ENCODE peak calls at places on chromosomes 16 and 17, in four cellular contexts. One of them, this sample, is unnamed.

GRCh38 chr17:81550830-81551457 is 1.2 kb downstream of the FAAP100 start:
- DNase-seq in stimulated activated CD4-positive, alpha-beta T cell treated with anti-CD3 and anti-CD28 coated beads, Interleukin-2, amount 100 ng/mL, for 24 hours: no peak
- DNase-seq in IMR-90: no peak
- DNase-seq in Kasumi-1: no peak
- DNase-seq in this sample: no peak

GRCh38 chr16:19393226-19394074 is 24.2 kb upstream of the TMC5 start:
- DNase-seq in stimulated activated CD4-positive, alpha-beta T cell treated with anti-CD3 and anti-CD28 coated beads, Interleukin-2, amount 100 ng/mL, for 24 hours: no peak
- DNase-seq in IMR-90: peak; percentile 23
- DNase-seq in Kasumi-1: no peak
- DNase-seq in this sample: no peak

GRCh38 chr17:16122697-16123434 is 92.5 kb downstream of the NCOR1 start:
- DNase-seq in stimulated activated CD4-positive, alpha-beta T cell treated with anti-CD3 and anti-CD28 coated beads, Interleukin-2, amount 100 ng/mL, for 24 hours: no peak
- DNase-seq in IMR-90: peak; percentile 45
- DNase-seq in Kasumi-1: no peak
- DNase-seq in this sample: no peak

GRCh38 chr17:37386462-37386861 is 10.7 kb downstream of the C17orf78 start:
- DNase-seq in stimulated activated CD4-positive, alpha-beta T cell treated with anti-CD3 and anti-CD28 coated beads, Interleukin-2, amount 100 ng/mL, for 24 hours: no peak
- DNase-seq in IMR-90: no peak
- DNase-seq in Kasumi-1: no peak
- DNase-seq in this sample: no peak

GRCh38 chr17:77280304-77280910 is 139.6 kb downstream of the SEC14L1 start:
- DNase-seq in stimulated activated CD4-positive, alpha-beta T cell treated with anti-CD3 and anti-CD28 coated beads, Interleukin-2, amount 100 ng/mL, for 24 hours: no peak
- DNase-seq in IMR-90: peak; percentile 84
- DNase-seq in Kasumi-1: no peak
- DNase-seq in this sample: no peak

GRCh38 chr17:42928714-42929496 is 28.3 kb downstream of the G6PC1 start:
- DNase-seq in stimulated activated CD4-positive, alpha-beta T cell treated with anti-CD3 and anti-CD28 coated beads, Interleukin-2, amount 100 ng/mL, for 24 hours: peak; percentile 43
- DNase-seq in IMR-90: peak; percentile 85
- DNase-seq in Kasumi-1: peak; percentile 92
- DNase-seq in this sample: peak; percentile 89

GRCh38 chr17:320809-321385 is 31.7 kb downstream of the RPH3AL start:
- DNase-seq in stimulated activated CD4-positive, alpha-beta T cell treated with anti-CD3 and anti-CD28 coated beads, Interleukin-2, amount 100 ng/mL, for 24 hours: no peak
- DNase-seq in IMR-90: no peak
- DNase-seq in Kasumi-1: no peak
- DNase-seq in this sample: no peak

GRCh38 chr17:45016823-45017222 is 34.6 kb downstream of the DCAKD start:
- DNase-seq in stimulated activated CD4-positive, alpha-beta T cell treated with anti-CD3 and anti-CD28 coated beads, Interleukin-2, amount 100 ng/mL, for 24 hours: no peak
- DNase-seq in IMR-90: no peak
- DNase-seq in Kasumi-1: peak; percentile 36
- DNase-seq in this sample: no peak

GRCh38 chr17:45305532-45306087 is 11.2 kb downstream of the MAP3K14 start:
- DNase-seq in stimulated activated CD4-positive, alpha-beta T cell treated with anti-CD3 and anti-CD28 coated beads, Interleukin-2, amount 100 ng/mL, for 24 hours: no peak
- DNase-seq in IMR-90: peak; percentile 74
- DNase-seq in Kasumi-1: no peak
- DNase-seq in this sample: no peak

GRCh38 chr16:1532081-1532760 is 1.2 kb upstream of the TMEM204 start:
- DNase-seq in stimulated activated CD4-positive, alpha-beta T cell treated with anti-CD3 and anti-CD28 coated beads, Interleukin-2, amount 100 ng/mL, for 24 hours: no peak
- DNase-seq in IMR-90: no peak
- DNase-seq in Kasumi-1: no peak
- DNase-seq in this sample: no peak

GRCh38 chr16:84673203-84673535 is 24.9 kb downstream of the KLHL36 start:
- DNase-seq in stimulated activated CD4-positive, alpha-beta T cell treated with anti-CD3 and anti-CD28 coated beads, Interleukin-2, amount 100 ng/mL, for 24 hours: no peak
- DNase-seq in IMR-90: no peak
- DNase-seq in Kasumi-1: no peak
- DNase-seq in this sample: no peak

GRCh38 chr17:75684924-75685323 is 17.8 kb downstream of the SAP30BP start:
- DNase-seq in stimulated activated CD4-positive, alpha-beta T cell treated with anti-CD3 and anti-CD28 coated beads, Interleukin-2, amount 100 ng/mL, for 24 hours: no peak
- DNase-seq in IMR-90: no peak
- DNase-seq in Kasumi-1: no peak
- DNase-seq in this sample: no peak

GRCh38 chr17:63447688-63448005 is 1.5 kb upstream of the CYB561 start:
- DNase-seq in stimulated activated CD4-positive, alpha-beta T cell treated with anti-CD3 and anti-CD28 coated beads, Interleukin-2, amount 100 ng/mL, for 24 hours: no peak
- DNase-seq in IMR-90: no peak
- DNase-seq in Kasumi-1: peak; percentile 72
- DNase-seq in this sample: peak; percentile 33

GRCh38 chr17:70896843-70897242 is 727.5 kb downstream of the KCNJ2 start:
- DNase-seq in stimulated activated CD4-positive, alpha-beta T cell treated with anti-CD3 and anti-CD28 coated beads, Interleukin-2, amount 100 ng/mL, for 24 hours: no peak
- DNase-seq in IMR-90: no peak
- DNase-seq in Kasumi-1: no peak
- DNase-seq in this sample: no peak

GRCh38 chr17:41538565-41538991 is 10.5 kb upstream of the KRT19 start:
- DNase-seq in stimulated activated CD4-positive, alpha-beta T cell treated with anti-CD3 and anti-CD28 coated beads, Interleukin-2, amount 100 ng/mL, for 24 hours: no peak
- DNase-seq in IMR-90: peak; percentile 59
- DNase-seq in Kasumi-1: no peak
- DNase-seq in this sample: no peak

GRCh38 chr16:54280751-54281150 is 5.8 kb downstream of the IRX3 start:
- DNase-seq in stimulated activated CD4-positive, alpha-beta T cell treated with anti-CD3 and anti-CD28 coated beads, Interleukin-2, amount 100 ng/mL, for 24 hours: no peak
- DNase-seq in IMR-90: no peak
- DNase-seq in Kasumi-1: peak; percentile 29
- DNase-seq in this sample: no peak